ENCODE peak calls at places on chromosomes 4 and X, in six cellular contexts. U, B, W, O, L and I are unnamed samples. For H3K36me3, the result is how much of the 10 kb centered on the place peaks cover.

GRCh38 chr4:20272411-20272872 is 20.7 kb downstream of the SLIT2 start:
- DNase-seq in W (no peak), O (peak), U (no peak), B (no peak), L (no peak), I (no peak)

GRCh38 chrX:123607806-123608205 is 125.0 kb downstream of the THOC2 start:
- DNase-seq in L (no peak), W (no peak), B (no peak), O (no peak), U (no peak), I (no peak)

GRCh38 chrX:40176979-40177430 is 79.2 kb upstream of the BCOR start:
- DNase-seq in U (peak), L (no peak), W (no peak), O (peak), B (no peak), I (no peak)

GRCh38 chrX:153968754-153969124 is 2.9 kb downstream of the HCFC1 start:
- DNase-seq in B (no peak), O (no peak), L (peak), W (no peak), U (no peak), I (peak)

GRCh38 chr4:94516999-94517398 is 65.3 kb downstream of the PDLIM5 start:
- DNase-seq in U (no peak), O (peak), B (no peak), L (no peak), W (peak), I (no peak)

GRCh38 chr4:48546336-48546735 is 56.3 kb downstream of the ZAR1 start:
- DNase-seq in W (peak), O (peak), L (no peak), U (peak), B (no peak), I (peak)

GRCh38 chrX:44891642-44892041 is 18.7 kb downstream of the KDM6A start:
- DNase-seq in L (no peak), B (peak), U (no peak), O (no peak), W (no peak), I (no peak)

GRCh38 chrX:23819385-23820234 is 36.6 kb downstream of the SAT1 start:
- DNase-seq in B (no peak), L (no peak), W (no peak), U (peak), O (peak), I (no peak)

GRCh38 chr4:144646523-144647094 is 653 bp downstream of the HHIP start:
- DNase-seq in L (no peak), W (peak), O (peak), B (no peak), U (peak), I (peak)

GRCh38 chrX:47586043-47586787 is 4.0 kb downstream of the TIMP1 start:
- DNase-seq in O (no peak), W (no peak), U (no peak), B (no peak), L (no peak), I (no peak)

GRCh38 chrX:16002185-16002584 is 121.2 kb upstream of the GRPR start:
- DNase-seq in O (no peak), U (no peak), W (no peak), B (no peak), L (no peak), I (peak)

GRCh38 chr4:84502333-84502954 is 3.4 kb upstream of the NKX6-1 start:
- DNase-seq in W (no peak), B (no peak), O (no peak), U (no peak), L (no peak), I (no peak)
- H3K4me3 ChIP-seq in W (no peak), B (no peak), O (no peak), U (no peak), L (no peak), I (no peak)

GRCh38 chr4:37844204-37844603 is 17.7 kb downstream of the PGM2 start:
- DNase-seq in U (no peak), O (no peak), L (no peak), W (no peak), B (no peak), I (no peak)
- H3K36me3 ChIP-seq in U (under half), O (half or more), L (under half), W (under half), B (half or more), I (under half)

GRCh38 chr4:110477836-110478235 is 1.9 kb downstream of the ENPEP start:
- DNase-seq in B (no peak), O (no peak), U (no peak), L (no peak), W (no peak), I (no peak)

GRCh38 chr4:110472583-110473329 is 3.2 kb upstream of the ENPEP start:
- DNase-seq in B (no peak), L (no peak), W (no peak), U (no peak), O (no peak), I (peak)

GRCh38 chr4:110480031-110480549 is 4.1 kb downstream of the ENPEP start:
- DNase-seq in U (no peak), B (no peak), W (peak), O (peak), L (no peak), I (no peak)

GRCh38 chr4:110480741-110481271 is 4.9 kb downstream of the ENPEP start:
- DNase-seq in U (no peak), L (no peak), W (no peak), B (no peak), O (no peak), I (no peak)

DNA sequence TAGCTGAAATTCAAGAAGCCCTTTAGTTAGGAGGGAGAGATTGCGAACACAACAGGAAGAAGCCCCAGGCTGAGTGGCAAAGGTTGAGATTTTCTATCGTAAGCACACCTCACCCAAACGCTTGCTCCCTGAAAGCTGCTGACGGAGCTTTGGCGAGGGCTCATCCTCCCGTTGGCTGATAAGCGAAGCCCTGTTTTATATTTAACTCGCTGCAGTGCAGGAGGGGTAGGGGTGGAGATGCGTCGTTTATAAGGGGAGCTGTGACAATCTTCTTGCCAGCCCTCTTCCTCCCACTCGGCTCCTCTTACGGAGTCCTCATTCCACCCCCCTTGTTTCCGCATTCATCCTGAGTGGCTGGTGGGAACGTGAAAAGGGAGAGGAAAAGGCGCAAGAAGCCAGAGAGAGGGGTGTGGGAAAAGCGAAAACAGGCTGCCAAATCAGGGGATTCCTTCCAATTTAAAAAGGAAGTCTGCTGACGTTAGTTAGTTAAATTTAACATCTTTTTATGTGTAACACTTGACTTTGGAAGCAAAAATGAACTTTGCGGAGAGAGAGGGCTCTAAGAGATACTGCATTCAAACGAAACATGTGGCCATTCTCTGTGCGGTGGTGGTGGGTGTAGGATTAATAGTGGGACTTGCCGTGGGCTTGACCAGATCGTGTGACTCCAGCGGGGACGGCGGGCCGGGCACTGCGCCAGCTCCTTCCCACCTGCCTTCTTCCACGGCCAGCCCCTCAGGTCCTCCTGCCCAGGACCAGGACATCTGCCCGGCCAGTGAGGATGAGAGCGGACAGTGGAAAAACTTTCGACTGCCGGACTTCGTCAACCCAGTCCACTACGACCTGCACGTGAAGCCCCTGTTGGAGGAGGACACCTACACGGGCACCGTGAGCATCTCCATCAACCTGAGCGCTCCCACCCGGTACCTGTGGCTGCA is at the start of gene ENPEP:
- DNase-seq in W (no peak), O (no peak), L (no peak), B (no peak), U (no peak), I (peak)
- H3K4me3 ChIP-seq in W (no peak), O (no peak), L (no peak), B (peak), U (peak), I (no peak)

GRCh38 chr4:183297675-183298074 is 22.4 kb downstream of the CLDN22 start:
- DNase-seq in W (no peak), L (no peak), O (no peak), B (no peak), U (no peak), I (no peak)
- H3K36me3 ChIP-seq in W (under half), L (under half), O (under half), B (under half), U (under half), I (under half)